ENCODE peak calls at places on chromosome 7, in seven cellular contexts. One of them, this sample, is unnamed.

GRCh38 chr7:92158660-92159575 is 20.0 kb downstream of the LRRD1 start:
- DNase-seq in cardiac muscle cell: peak; percentile 85
- DNase-seq in lower lobe of right lung: no peak
- DNase-seq in ovary: no peak
- DNase-seq in brain microvascular endothelial cell: peak; percentile 65
- DNase-seq in fibroblast of lung: peak; percentile 96
- DNase-seq in epithelial cell of esophagus: peak; percentile 18
- DNase-seq in this sample: peak; percentile 93

GRCh38 chr7:158588085-158588877 is 658 bp upstream of the PTPRN2 start:
- DNase-seq in ovary: no peak
- DNase-seq in brain microvascular endothelial cell: no peak
- DNase-seq in fibroblast of lung: no peak
- DNase-seq in cardiac muscle cell: no peak
- DNase-seq in epithelial cell of esophagus: no peak
- DNase-seq in lower lobe of right lung: no peak
- DNase-seq in this sample: no peak

GRCh38 chr7:12802070-12802469 is 114.6 kb downstream of the ARL4A start:
- DNase-seq in fibroblast of lung: no peak
- DNase-seq in lower lobe of right lung: no peak
- DNase-seq in brain microvascular endothelial cell: no peak
- DNase-seq in ovary: no peak
- DNase-seq in epithelial cell of esophagus: peak; percentile 72
- DNase-seq in cardiac muscle cell: no peak
- DNase-seq in this sample: no peak

GRCh38 chr7:70063371-70063770 is 465.1 kb downstream of the AUTS2 start:
- DNase-seq in fibroblast of lung: no peak
- DNase-seq in cardiac muscle cell: no peak
- DNase-seq in epithelial cell of esophagus: no peak
- DNase-seq in brain microvascular endothelial cell: no peak
- DNase-seq in ovary: no peak
- DNase-seq in lower lobe of right lung: no peak
- DNase-seq in this sample: no peak

GRCh38 chr7:124942405-124942804 is 12.8 kb upstream of the POT1 start:
- DNase-seq in ovary: no peak
- DNase-seq in cardiac muscle cell: no peak
- DNase-seq in lower lobe of right lung: no peak
- DNase-seq in brain microvascular endothelial cell: no peak
- DNase-seq in epithelial cell of esophagus: no peak
- DNase-seq in fibroblast of lung: no peak
- DNase-seq in this sample: no peak

GRCh38 chr7:159078193-159078910 is 66.3 kb downstream of the VIPR2 start:
- DNase-seq in ovary: no peak
- DNase-seq in fibroblast of lung: no peak
- DNase-seq in lower lobe of right lung: no peak
- DNase-seq in cardiac muscle cell: no peak
- DNase-seq in brain microvascular endothelial cell: no peak
- DNase-seq in epithelial cell of esophagus: peak; percentile 1
- DNase-seq in this sample: no peak

GRCh38 chr7:20542594-20542993 is 72.9 kb upstream of the ABCB5 start:
- DNase-seq in brain microvascular endothelial cell: no peak
- DNase-seq in fibroblast of lung: peak; percentile 40
- DNase-seq in cardiac muscle cell: peak; percentile 58
- DNase-seq in lower lobe of right lung: no peak
- DNase-seq in ovary: no peak
- DNase-seq in epithelial cell of esophagus: peak; percentile 86
- DNase-seq in this sample: peak; percentile 68

GRCh38 chr7:98341106-98341505 is 59.6 kb downstream of the BRI3 start:
- DNase-seq in cardiac muscle cell: no peak
- DNase-seq in epithelial cell of esophagus: no peak
- DNase-seq in fibroblast of lung: peak; percentile 84
- DNase-seq in lower lobe of right lung: no peak
- DNase-seq in brain microvascular endothelial cell: no peak
- DNase-seq in ovary: no peak
- DNase-seq in this sample: no peak

GRCh38 chr7:35647171-35647574 is 47.8 kb downstream of the HERPUD2 start:
- DNase-seq in ovary: no peak
- DNase-seq in brain microvascular endothelial cell: peak; percentile 7
- DNase-seq in epithelial cell of esophagus: no peak
- DNase-seq in lower lobe of right lung: no peak
- DNase-seq in cardiac muscle cell: peak; percentile 69
- DNase-seq in fibroblast of lung: no peak
- DNase-seq in this sample: peak; percentile 30

GRCh38 chr7:128174391-128174790 is 66.7 kb upstream of the LEP start:
- DNase-seq in epithelial cell of esophagus: no peak
- DNase-seq in cardiac muscle cell: no peak
- DNase-seq in ovary: no peak
- DNase-seq in brain microvascular endothelial cell: no peak
- DNase-seq in lower lobe of right lung: no peak
- DNase-seq in fibroblast of lung: no peak
- DNase-seq in this sample: no peak

GRCh38 chr7:5767066-5767465 is 14.4 kb downstream of the RNF216 start:
- DNase-seq in ovary: no peak
- DNase-seq in cardiac muscle cell: no peak
- DNase-seq in fibroblast of lung: no peak
- DNase-seq in epithelial cell of esophagus: no peak
- DNase-seq in brain microvascular endothelial cell: peak; percentile 12
- DNase-seq in lower lobe of right lung: no peak
- DNase-seq in this sample: no peak

GRCh38 chr7:94241402-94241925 is 153.2 kb upstream of the COL1A2 start:
- DNase-seq in cardiac muscle cell: peak; percentile 32
- DNase-seq in epithelial cell of esophagus: no peak
- DNase-seq in ovary: no peak
- DNase-seq in brain microvascular endothelial cell: no peak
- DNase-seq in fibroblast of lung: no peak
- DNase-seq in lower lobe of right lung: no peak
- DNase-seq in this sample: no peak

GRCh38 chr7:15686209-15686956 is at the start of gene MEOX2:
- DNase-seq in ovary: peak; percentile 59
- DNase-seq in fibroblast of lung: peak; percentile 31
- DNase-seq in cardiac muscle cell: peak; percentile 63
- DNase-seq in epithelial cell of esophagus: peak; percentile 34
- DNase-seq in brain microvascular endothelial cell: peak; percentile 29
- DNase-seq in lower lobe of right lung: peak; percentile 68
- DNase-seq in this sample: peak; percentile 64

GRCh38 chr7:137351941-137352340 is 8.4 kb upstream of the PTN start:
- DNase-seq in brain microvascular endothelial cell: no peak
- DNase-seq in fibroblast of lung: no peak
- DNase-seq in lower lobe of right lung: no peak
- DNase-seq in ovary: no peak
- DNase-seq in cardiac muscle cell: no peak
- DNase-seq in epithelial cell of esophagus: no peak
- DNase-seq in this sample: no peak

GRCh38 chr7:132739271-132739955 is 163.1 kb upstream of the PLXNA4 start:
- DNase-seq in epithelial cell of esophagus: peak; percentile 78
- DNase-seq in cardiac muscle cell: peak; percentile 93
- DNase-seq in brain microvascular endothelial cell: peak; percentile 81
- DNase-seq in ovary: no peak
- DNase-seq in fibroblast of lung: peak; percentile 99
- DNase-seq in lower lobe of right lung: no peak
- DNase-seq in this sample: peak; percentile 92

GRCh38 chr7:118872568-118872967 is 648.1 kb downstream of the ANKRD7 start:
- DNase-seq in cardiac muscle cell: no peak
- DNase-seq in lower lobe of right lung: no peak
- DNase-seq in brain microvascular endothelial cell: no peak
- DNase-seq in ovary: no peak
- DNase-seq in epithelial cell of esophagus: peak; percentile 97
- DNase-seq in fibroblast of lung: no peak
- DNase-seq in this sample: no peak

GRCh38 chr7:139691253-139691781 is 86.5 kb downstream of the HIPK2 start:
- DNase-seq in ovary: no peak
- DNase-seq in fibroblast of lung: peak; percentile 22
- DNase-seq in lower lobe of right lung: no peak
- DNase-seq in brain microvascular endothelial cell: no peak
- DNase-seq in epithelial cell of esophagus: no peak
- DNase-seq in cardiac muscle cell: peak; percentile 56
- DNase-seq in this sample: peak; percentile 61

GRCh38 chr7:23247602-23248335 is 1.2 kb downstream of the GPNMB start:
- DNase-seq in ovary: no peak
- DNase-seq in fibroblast of lung: no peak
- DNase-seq in brain microvascular endothelial cell: no peak
- DNase-seq in cardiac muscle cell: peak; percentile 44
- DNase-seq in lower lobe of right lung: peak; percentile 74
- DNase-seq in epithelial cell of esophagus: no peak
- DNase-seq in this sample: peak; percentile 14

GRCh38 chr7:45923290-45923689 is 2.2 kb upstream of the IGFBP3 start:
- DNase-seq in ovary: peak; percentile 83
- DNase-seq in brain microvascular endothelial cell: peak; percentile 75
- DNase-seq in cardiac muscle cell: peak; percentile 85
- DNase-seq in lower lobe of right lung: peak; percentile 76
- DNase-seq in epithelial cell of esophagus: peak; percentile 77
- DNase-seq in fibroblast of lung: peak; percentile 65
- DNase-seq in this sample: peak; percentile 85

GRCh38 chr7:76507723-76508406 is 2.5 kb upstream of the UPK3B start:
- DNase-seq in lower lobe of right lung: no peak
- DNase-seq in cardiac muscle cell: no peak
- DNase-seq in brain microvascular endothelial cell: no peak
- DNase-seq in epithelial cell of esophagus: peak; percentile 29
- DNase-seq in fibroblast of lung: no peak
- DNase-seq in ovary: no peak
- DNase-seq in this sample: peak; percentile 44

GRCh38 chr7:151689196-151689971 is 169.7 kb upstream of the RHEB start:
- DNase-seq in fibroblast of lung: peak; percentile 71
- DNase-seq in brain microvascular endothelial cell: no peak
- DNase-seq in ovary: no peak
- DNase-seq in cardiac muscle cell: no peak
- DNase-seq in epithelial cell of esophagus: peak; percentile 60
- DNase-seq in lower lobe of right lung: peak; percentile 53
- DNase-seq in this sample: no peak

GRCh38 chr7:32216759-32217158 is 146.6 kb upstream of the PDE1C start:
- DNase-seq in ovary: no peak
- DNase-seq in brain microvascular endothelial cell: no peak
- DNase-seq in lower lobe of right lung: no peak
- DNase-seq in epithelial cell of esophagus: no peak
- DNase-seq in fibroblast of lung: no peak
- DNase-seq in cardiac muscle cell: no peak
- DNase-seq in this sample: no peak

GRCh38 chr7:29953735-29954347 is 35.8 kb downstream of the SCRN1 start:
- DNase-seq in fibroblast of lung: no peak
- DNase-seq in lower lobe of right lung: no peak
- DNase-seq in brain microvascular endothelial cell: no peak
- DNase-seq in cardiac muscle cell: no peak
- DNase-seq in epithelial cell of esophagus: no peak
- DNase-seq in ovary: no peak
- DNase-seq in this sample: peak; percentile 23

GRCh38 chr7:18698258-18698734 is 202.7 kb downstream of the HDAC9 start:
- DNase-seq in brain microvascular endothelial cell: no peak
- DNase-seq in epithelial cell of esophagus: no peak
- DNase-seq in fibroblast of lung: no peak
- DNase-seq in lower lobe of right lung: no peak
- DNase-seq in cardiac muscle cell: no peak
- DNase-seq in ovary: no peak
- DNase-seq in this sample: no peak

GRCh38 chr7:1950623-1951523 is 280.8 kb downstream of the ELFN1 start:
- DNase-seq in epithelial cell of esophagus: no peak
- DNase-seq in fibroblast of lung: peak; percentile 38
- DNase-seq in lower lobe of right lung: peak; percentile 67
- DNase-seq in cardiac muscle cell: peak; percentile 32
- DNase-seq in brain microvascular endothelial cell: no peak
- DNase-seq in ovary: no peak
- DNase-seq in this sample: peak; percentile 15

GRCh38 chr7:130838738-130839137 is 104.7 kb upstream of the KLF14 start:
- DNase-seq in brain microvascular endothelial cell: peak; percentile 48
- DNase-seq in lower lobe of right lung: no peak
- DNase-seq in fibroblast of lung: peak; percentile 96
- DNase-seq in epithelial cell of esophagus: peak; percentile 87
- DNase-seq in cardiac muscle cell: peak; percentile 45
- DNase-seq in ovary: no peak
- DNase-seq in this sample: peak; percentile 97

GRCh38 chr7:143240323-143241168 is 18.7 kb downstream of the TAS2R40 start:
- DNase-seq in brain microvascular endothelial cell: peak; percentile 89
- DNase-seq in epithelial cell of esophagus: peak; percentile 85
- DNase-seq in cardiac muscle cell: peak; percentile 91
- DNase-seq in ovary: peak; percentile 73
- DNase-seq in fibroblast of lung: peak; percentile 81
- DNase-seq in lower lobe of right lung: no peak
- DNase-seq in this sample: peak; percentile 90
- H3K4me3 ChIP-seq in brain microvascular endothelial cell: no peak overlapping the region
- H3K4me3 ChIP-seq in epithelial cell of esophagus: no peak overlapping the region
- H3K4me3 ChIP-seq in cardiac muscle cell: no peak overlapping the region
- H3K4me3 ChIP-seq in ovary: no peak overlapping the region
- H3K4me3 ChIP-seq in fibroblast of lung: no peak overlapping the region
- H3K4me3 ChIP-seq in lower lobe of right lung: no peak overlapping the region
- H3K4me3 ChIP-seq in this sample: no peak overlapping the region

GRCh38 chr7:106178593-106179134 is 66.6 kb upstream of the SYPL1 start:
- DNase-seq in brain microvascular endothelial cell: peak; percentile 39
- DNase-seq in fibroblast of lung: peak; percentile 47
- DNase-seq in epithelial cell of esophagus: peak; percentile 50
- DNase-seq in ovary: no peak
- DNase-seq in cardiac muscle cell: peak; percentile 83
- DNase-seq in lower lobe of right lung: no peak
- DNase-seq in this sample: peak; percentile 70
- TF ChIP-seq CTCF in brain microvascular endothelial cell: peak; percentile 57
- TF ChIP-seq CTCF in fibroblast of lung: peak; percentile 29
- TF ChIP-seq CTCF in epithelial cell of esophagus: peak; percentile 54
- TF ChIP-seq CTCF in ovary: no peak
- TF ChIP-seq CTCF in cardiac muscle cell: peak; percentile 55
- TF ChIP-seq CTCF in lower lobe of right lung: no peak
- TF ChIP-seq CTCF in this sample: peak; percentile 48

DNA sequence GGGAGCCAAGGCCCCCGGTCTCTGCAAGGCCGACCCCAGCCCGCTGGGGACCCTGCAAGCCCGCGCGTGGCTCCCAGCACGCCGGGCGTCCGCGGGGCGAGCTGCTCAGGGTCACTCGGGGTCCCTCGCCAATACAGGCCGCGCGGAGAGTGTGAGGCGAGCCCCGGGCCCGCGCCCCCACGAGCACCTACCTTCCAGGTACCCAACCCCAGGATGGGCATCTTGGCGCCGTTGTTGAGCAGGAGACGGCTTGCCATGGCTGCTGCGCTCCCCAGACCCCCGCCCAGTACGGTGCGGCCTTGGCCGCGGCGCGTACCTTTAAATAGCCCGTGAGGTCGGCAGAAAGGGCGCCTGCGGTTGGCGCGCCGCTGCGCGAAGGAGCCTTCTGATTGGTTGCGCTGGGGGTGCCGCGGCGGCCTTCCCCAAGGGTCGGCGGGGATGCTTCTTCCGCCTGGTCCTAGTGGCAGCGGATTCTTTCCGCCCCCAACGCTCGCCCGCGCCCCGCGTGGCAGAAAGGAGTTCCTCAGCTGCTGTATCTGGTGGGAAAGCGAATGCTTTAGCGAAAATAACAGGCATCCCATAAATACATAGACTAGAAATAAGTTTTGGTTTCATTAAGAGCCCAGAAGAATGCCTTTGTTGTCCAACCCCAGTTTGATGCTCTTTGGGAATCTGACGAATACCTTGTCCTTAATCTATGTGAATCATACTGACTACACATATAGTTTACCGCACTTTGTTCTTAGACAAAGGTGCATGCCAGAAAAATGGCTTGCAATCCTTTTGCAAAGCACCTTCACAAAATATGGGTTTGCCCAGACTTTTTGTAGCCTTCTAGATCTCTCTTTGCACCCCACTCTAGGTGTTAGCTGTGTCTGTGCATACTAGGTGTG is at the start of gene AKR1B1:
- DNase-seq in ovary: peak; percentile 91
- DNase-seq in brain microvascular endothelial cell: peak; percentile 82
- DNase-seq in lower lobe of right lung: peak; percentile 90
- DNase-seq in cardiac muscle cell: peak; percentile 96
- DNase-seq in fibroblast of lung: peak; percentile 90
- DNase-seq in epithelial cell of esophagus: peak; percentile 81
- DNase-seq in this sample: peak; percentile 95
- H3K4me3 ChIP-seq in ovary: peak within 1 kb of the TSS; percentile 98
- H3K4me3 ChIP-seq in brain microvascular endothelial cell: peak within 1 kb of the TSS; percentile 91
- H3K4me3 ChIP-seq in lower lobe of right lung: peak within 1 kb of the TSS; percentile 82
- H3K4me3 ChIP-seq in cardiac muscle cell: peak within 1 kb of the TSS; percentile 88
- H3K4me3 ChIP-seq in fibroblast of lung: peak within 1 kb of the TSS; percentile 77
- H3K4me3 ChIP-seq in epithelial cell of esophagus: peak within 1 kb of the TSS; percentile 64
- H3K4me3 ChIP-seq in this sample: peak within 1 kb of the TSS; percentile 89

GRCh38 chr7:116582806-116583444 is 58.1 kb downstream of the CAV1 start:
- DNase-seq in epithelial cell of esophagus: no peak
- DNase-seq in ovary: peak; percentile 27
- DNase-seq in cardiac muscle cell: peak; percentile 79
- DNase-seq in lower lobe of right lung: no peak
- DNase-seq in brain microvascular endothelial cell: peak; percentile 89
- DNase-seq in fibroblast of lung: peak; percentile 52
- DNase-seq in this sample: peak; percentile 94
- TF ChIP-seq CTCF in epithelial cell of esophagus: no peak
- TF ChIP-seq CTCF in ovary: no peak
- TF ChIP-seq CTCF in cardiac muscle cell: no peak
- TF ChIP-seq CTCF in lower lobe of right lung: no peak
- TF ChIP-seq CTCF in brain microvascular endothelial cell: no peak
- TF ChIP-seq CTCF in fibroblast of lung: no peak
- TF ChIP-seq CTCF in this sample: no peak